ENCODE peak calls at places on chromosomes 1 and 21, in six cellular contexts. One of them, this sample, is unnamed.

GRCh38 chr1:223001653-223002634 is 141.1 kb downstream of the TLR5 start:
- DNase-seq in adipocyte: no peak
- DNase-seq in SW 1271: no peak
- DNase-seq in activated CD4-positive, alpha-beta T cell treated with anti-CD3 and anti-CD28 coated beads for 24 hours: no peak
- DNase-seq in brain microvascular endothelial cell: no peak
- DNase-seq in CMK: no peak
- DNase-seq in this sample: peak; percentile 43

GRCh38 chr1:224632921-224633321 is 16.8 kb downstream of the CNIH3 start:
- DNase-seq in adipocyte: no peak
- DNase-seq in brain microvascular endothelial cell: no peak
- DNase-seq in CMK: no peak
- DNase-seq in SW 1271: no peak
- DNase-seq in activated CD4-positive, alpha-beta T cell treated with anti-CD3 and anti-CD28 coated beads for 24 hours: no peak
- DNase-seq in this sample: no peak

GRCh38 chr1:171644805-171645483 is 7.5 kb downstream of the MYOC start:
- DNase-seq in SW 1271: peak; percentile 46
- DNase-seq in adipocyte: peak; percentile 90
- DNase-seq in brain microvascular endothelial cell: peak; percentile 81
- DNase-seq in CMK: peak; percentile 89
- DNase-seq in activated CD4-positive, alpha-beta T cell treated with anti-CD3 and anti-CD28 coated beads for 24 hours: peak; percentile 50
- DNase-seq in this sample: peak; percentile 71

GRCh38 chr21:41819236-41819855 is 52.5 kb upstream of the RIPK4 start:
- DNase-seq in adipocyte: no peak
- DNase-seq in activated CD4-positive, alpha-beta T cell treated with anti-CD3 and anti-CD28 coated beads for 24 hours: no peak
- DNase-seq in SW 1271: no peak
- DNase-seq in brain microvascular endothelial cell: no peak
- DNase-seq in CMK: no peak
- DNase-seq in this sample: no peak

GRCh38 chr1:183164963-183165362 is 21.1 kb upstream of the LAMC2 start:
- DNase-seq in brain microvascular endothelial cell: no peak
- DNase-seq in adipocyte: no peak
- DNase-seq in SW 1271: no peak
- DNase-seq in CMK: no peak
- DNase-seq in activated CD4-positive, alpha-beta T cell treated with anti-CD3 and anti-CD28 coated beads for 24 hours: no peak
- DNase-seq in this sample: no peak

GRCh38 chr1:38166461-38166860 is 119.9 kb upstream of the POU3F1 start:
- DNase-seq in adipocyte: no peak
- DNase-seq in SW 1271: no peak
- DNase-seq in activated CD4-positive, alpha-beta T cell treated with anti-CD3 and anti-CD28 coated beads for 24 hours: no peak
- DNase-seq in CMK: no peak
- DNase-seq in brain microvascular endothelial cell: no peak
- DNase-seq in this sample: no peak

GRCh38 chr21:45913886-45914285 is 67.7 kb upstream of the COL6A1 start:
- DNase-seq in SW 1271: no peak
- DNase-seq in brain microvascular endothelial cell: no peak
- DNase-seq in activated CD4-positive, alpha-beta T cell treated with anti-CD3 and anti-CD28 coated beads for 24 hours: no peak
- DNase-seq in CMK: no peak
- DNase-seq in adipocyte: no peak
- DNase-seq in this sample: no peak

GRCh38 chr21:44437696-44438431 is 17.4 kb upstream of the LRRC3 start:
- DNase-seq in SW 1271: no peak
- DNase-seq in brain microvascular endothelial cell: no peak
- DNase-seq in CMK: no peak
- DNase-seq in activated CD4-positive, alpha-beta T cell treated with anti-CD3 and anti-CD28 coated beads for 24 hours: no peak
- DNase-seq in adipocyte: no peak
- DNase-seq in this sample: no peak

GRCh38 chr1:108041360-108042143 is 76.6 kb upstream of the VAV3 start:
- DNase-seq in activated CD4-positive, alpha-beta T cell treated with anti-CD3 and anti-CD28 coated beads for 24 hours: no peak
- DNase-seq in adipocyte: peak; percentile 68
- DNase-seq in SW 1271: no peak
- DNase-seq in brain microvascular endothelial cell: no peak
- DNase-seq in CMK: no peak
- DNase-seq in this sample: peak; percentile 78

GRCh38 chr1:116351914-116352313 is 21.1 kb upstream of the ATP1A1 start:
- DNase-seq in adipocyte: no peak
- DNase-seq in SW 1271: no peak
- DNase-seq in CMK: no peak
- DNase-seq in brain microvascular endothelial cell: no peak
- DNase-seq in activated CD4-positive, alpha-beta T cell treated with anti-CD3 and anti-CD28 coated beads for 24 hours: no peak
- DNase-seq in this sample: no peak

This sample was measured in fibroblast of gingiva.